ENCODE peak calls at places on chromosomes 12 and 14, in five cellular contexts. W is naive thymus-derived CD4-positive, alpha-beta T cell; F is HCT116; J is GM23338; X is neuronal stem cell. Q is an unnamed sample.

GRCh38 chr12:94174576-94174975 is 26.2 kb downstream of the PLXNC1 start:
- DNase-seq in W (no peak), F (no peak), J (no peak), X (no peak), Q (no peak)

GRCh38 chr14:29900609-29901350 is 26.9 kb downstream of the PRKD1 start:
- DNase-seq in W (no peak), F (no peak), J (no peak), X (no peak), Q (no peak)

GRCh38 chr14:35808076-35808657 is 928 bp downstream of the RALGAPA1 start:
- DNase-seq in W (no peak), F (no peak), J (peak; percentile 73), X (peak; percentile 32), Q (no peak)

GRCh38 chr14:75254381-75254821 is 24.2 kb upstream of the FOS start:
- DNase-seq in W (no peak), F (no peak), J (no peak), X (no peak), Q (no peak)

GRCh38 chr14:56059054-56059453 is 59.2 kb upstream of the PELI2 start:
- DNase-seq in W (no peak), F (no peak), J (no peak), X (no peak), Q (no peak)

GRCh38 chr12:104055686-104056388 is 5.8 kb upstream of the GLT8D2 start:
- DNase-seq in W (no peak), F (no peak), J (no peak), X (no peak), Q (no peak)

GRCh38 chr12:4118017-4118510 is 155.5 kb upstream of the CCND2 start:
- DNase-seq in W (peak; percentile 37), F (no peak), J (no peak), X (no peak), Q (no peak)

GRCh38 chr14:60632257-60632656 is 17.0 kb downstream of the SIX1 start:
- DNase-seq in W (no peak), F (no peak), J (no peak), X (no peak), Q (no peak)

GRCh38 chr12:2690348-2691000 is 104.3 kb upstream of the FKBP4 start:
- DNase-seq in W (no peak), F (no peak), J (no peak), X (no peak), Q (no peak)

GRCh38 chr12:104575442-104575841 is 118.7 kb downstream of the CHST11 start:
- DNase-seq in W (no peak), F (no peak), J (no peak), X (no peak), Q (no peak)

GRCh38 chr12:84719997-84720396 is 192.6 kb downstream of the SLC6A15 start:
- DNase-seq in W (no peak), F (no peak), J (no peak), X (no peak), Q (no peak)

GRCh38 chr12:34402228-34402898 is 380.1 kb downstream of the ALG10 start:
- DNase-seq in W (no peak), F (no peak), J (no peak), X (no peak), Q (no peak)

GRCh38 chr12:54428050-54429013 is 9.3 kb upstream of the ITGA5 start:
- DNase-seq in W (no peak), F (no peak), J (no peak), X (no peak), Q (no peak)

DNA sequence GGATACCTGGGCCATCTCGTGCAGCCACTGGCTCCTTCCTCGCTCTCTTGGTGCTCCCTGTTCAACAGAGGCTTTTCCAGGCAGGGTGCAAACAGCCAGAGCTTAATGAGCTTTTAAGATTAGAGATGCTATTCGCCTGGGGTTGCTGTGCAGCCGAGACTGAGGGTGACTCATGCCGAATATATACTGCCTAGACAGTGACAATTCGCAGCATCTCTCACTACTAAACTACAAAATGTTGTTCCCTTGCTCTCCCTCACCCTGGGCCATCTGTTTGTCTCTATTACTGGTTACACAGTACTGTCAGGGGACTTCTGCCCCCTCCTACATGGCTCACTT is 26.0 kb upstream of the TESC start:
- DNase-seq in W (no peak), F (no peak), J (no peak), X (no peak), Q (no peak)
- H3K27ac ChIP-seq in W (no peak overlapping the region), F (no peak overlapping the region), J (no peak overlapping the region), X (no peak overlapping the region), Q (peak overlapping the region; percentile 79)

GRCh38 chr14:89767861-89768268 is 186.7 kb downstream of the EFCAB11 start:
- DNase-seq in W (peak; percentile 74), F (peak; percentile 43), J (peak; percentile 88), X (peak; percentile 9), Q (no peak)
- H3K27ac ChIP-seq in W (no peak overlapping the region), F (no peak overlapping the region), J (no peak overlapping the region), X (no peak overlapping the region), Q (no peak overlapping the region)

GRCh38 chr12:111756196-111756595 is 10.5 kb upstream of the ALDH2 start:
- DNase-seq in W (no peak), F (no peak), J (no peak), X (no peak), Q (no peak)
- H3K27ac ChIP-seq in W (no peak overlapping the region), F (no peak overlapping the region), J (no peak overlapping the region), X (no peak overlapping the region), Q (peak overlapping the region; percentile 52)

DNA sequence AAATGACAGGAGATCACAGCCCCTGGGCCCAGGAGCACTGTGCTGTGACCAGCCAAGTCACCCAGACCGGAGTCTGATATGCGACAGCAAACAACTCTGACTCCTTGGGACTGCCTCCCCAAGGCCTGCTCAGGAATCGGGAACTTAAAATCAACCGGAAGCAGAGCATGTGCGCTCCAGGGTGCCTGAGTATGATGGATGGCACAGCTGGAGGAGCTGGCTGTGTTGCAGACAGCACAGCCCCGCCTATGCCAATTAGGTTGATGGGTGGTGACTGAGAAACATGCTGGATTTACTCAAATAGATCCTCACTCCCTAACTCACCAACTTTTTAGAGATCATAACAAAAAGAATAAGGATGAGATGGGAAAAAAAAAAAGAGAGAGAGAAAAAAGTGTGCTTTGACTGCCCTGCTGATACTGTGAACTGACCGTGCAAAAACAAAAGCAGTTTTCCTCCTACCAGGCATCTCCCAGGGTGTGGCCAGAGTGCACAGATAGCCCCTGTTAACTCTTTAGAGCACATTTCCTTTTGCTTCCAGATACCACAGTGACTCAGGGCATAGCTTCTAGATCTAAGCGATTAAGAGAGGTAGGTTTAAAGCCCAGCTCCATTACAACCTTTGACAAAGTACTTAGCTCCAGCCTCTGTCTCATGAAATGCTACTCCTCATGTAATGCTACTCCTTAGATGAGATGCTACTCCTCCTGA is 27.4 kb upstream of the STON2 start:
- DNase-seq in W (no peak), F (no peak), J (no peak), X (no peak), Q (peak; percentile 3)
- H3K27ac ChIP-seq in W (no peak overlapping the region), F (no peak overlapping the region), J (no peak overlapping the region), X (no peak overlapping the region), Q (no peak overlapping the region)